ENCODE peak calls at places on chromosomes 5 and 9, in seven cellular contexts. H is foreskin fibroblast, W is AG09319, R is A549, L is HT-29, C is non-pigmented ciliary epithelial cell, P is fibroblast of lung. I is an unnamed sample.

GRCh38 chr9:78866228-78867132 is 569.6 kb downstream of the PSAT1 start:
- DNase-seq in H (peak), W (no peak), R (peak), L (peak), C (peak), P (peak), I (peak)

GRCh38 chr9:9615086-9615485 is 997.7 kb downstream of the PTPRD start:
- DNase-seq in H (no peak), W (no peak), R (no peak), L (no peak), C (no peak), P (no peak), I (no peak)

GRCh38 chr5:43635374-43635773 is 32.4 kb downstream of the NNT start:
- DNase-seq in H (no peak), W (no peak), R (no peak), L (no peak), C (no peak), P (peak), I (no peak)

GRCh38 chr9:108439967-108440366 is 415.8 kb downstream of the ACTL7B start:
- DNase-seq in H (peak), W (no peak), R (no peak), L (no peak), C (peak), P (peak), I (peak)

GRCh38 chr9:88753691-88754367 is 218.9 kb downstream of the NXNL2 start:
- DNase-seq in H (no peak), W (no peak), R (no peak), L (no peak), C (no peak), P (no peak), I (no peak)

GRCh38 chr9:126623667-126624452 is 10.1 kb downstream of the LMX1B start:
- DNase-seq in H (no peak), W (no peak), R (no peak), L (no peak), C (no peak), P (no peak), I (no peak)

GRCh38 chr9:112852741-112853505 is 37.8 kb downstream of the SLC46A2 start:
- DNase-seq in H (no peak), W (no peak), R (no peak), L (no peak), C (no peak), P (no peak), I (no peak)

GRCh38 chr9:83013867-83014605 is 48.9 kb downstream of the RASEF start:
- DNase-seq in H (peak), W (peak), R (no peak), L (no peak), C (peak), P (peak), I (peak)

GRCh38 chr5:153659337-153659736 is 168.9 kb downstream of the GRIA1 start:
- DNase-seq in H (peak), W (peak), R (no peak), L (no peak), C (peak), P (peak), I (peak)

GRCh38 chr5:89351232-89351631 is 468.2 kb upstream of the MEF2C start:
- DNase-seq in H (peak), W (peak), R (peak), L (no peak), C (peak), P (peak), I (peak)

GRCh38 chr5:169299651-169300467 is 1.1 kb downstream of the SLIT3 start:
- DNase-seq in H (no peak), W (no peak), R (peak), L (no peak), C (no peak), P (peak), I (peak)

GRCh38 chr9:19577411-19577810 is 168.6 kb downstream of the ACER2 start:
- DNase-seq in H (no peak), W (no peak), R (no peak), L (no peak), C (no peak), P (no peak), I (no peak)

GRCh38 chr9:893843-894420 is 52.4 kb downstream of the DMRT1 start:
- DNase-seq in H (peak), W (peak), R (peak), L (peak), C (peak), P (peak), I (peak)

GRCh38 chr9:27861887-27862286 is 288.6 kb upstream of the C9orf72 start:
- DNase-seq in H (no peak), W (no peak), R (no peak), L (no peak), C (peak), P (peak), I (no peak)

GRCh38 chr5:114581136-114581535 is 219.3 kb downstream of the KCNN2 start:
- DNase-seq in H (no peak), W (no peak), R (no peak), L (no peak), C (no peak), P (no peak), I (no peak)

GRCh38 chr5:32990593-32991415 is 279.7 kb downstream of the NPR3 start:
- DNase-seq in H (no peak), W (no peak), R (no peak), L (no peak), C (no peak), P (no peak), I (no peak)